ENCODE peak calls at places on chromosomes 4 and X, in ten cellular contexts. Y, L, E, J, B, T, C, R, A and W are unnamed samples.

GRCh38 chr4:124534133-124534532 is 178.4 kb downstream of the ANKRD50 start:
- DNase-seq in Y (no peak), L (no peak), E (no peak), J (no peak), B (no peak), T (no peak), C (no peak), R (no peak), A (no peak), W (no peak)

GRCh38 chrX:34873500-34874225 is 68.9 kb upstream of the FAM47B start:
- DNase-seq in Y (no peak), L (no peak), E (no peak), J (no peak), B (no peak), T (no peak), C (no peak), R (no peak), A (no peak), W (no peak)

GRCh38 chr4:31655328-31655727 is 935.2 kb downstream of the PCDH7 start:
- DNase-seq in Y (no peak), L (no peak), E (no peak), J (no peak), B (peak; percentile 25), T (no peak), C (no peak), R (no peak), A (no peak), W (no peak)

GRCh38 chr4:72076562-72076961 is 44.8 kb downstream of the NPFFR2 start:
- DNase-seq in Y (no peak), L (no peak), E (no peak), J (no peak), B (peak; percentile 0), T (no peak), C (peak; percentile 1), R (no peak), A (no peak), W (no peak)

GRCh38 chr4:172134536-172134935 is 321.3 kb downstream of the GALNTL6 start:
- DNase-seq in Y (no peak), L (no peak), E (no peak), J (no peak), B (no peak), T (no peak), C (no peak), R (no peak), A (no peak), W (no peak)

GRCh38 chrX:33434256-33435092 is 223.1 kb upstream of the DMD start:
- DNase-seq in Y (peak; percentile 57), L (peak; percentile 42), E (peak; percentile 46), J (no peak), B (peak; percentile 63), T (peak; percentile 73), C (peak; percentile 82), R (peak; percentile 10), A (no peak), W (peak; percentile 59)

GRCh38 chrX:10597871-10598270 is 22.5 kb downstream of the MID1 start:
- DNase-seq in Y (no peak), L (no peak), E (no peak), J (no peak), B (peak; percentile 55), T (peak; percentile 23), C (peak; percentile 19), R (no peak), A (no peak), W (no peak)

GRCh38 chrX:15576019-15576418 is 24.7 kb downstream of the ACE2 start:
- DNase-seq in Y (no peak), L (no peak), E (no peak), J (no peak), B (peak; percentile 24), T (no peak), C (no peak), R (no peak), A (no peak), W (no peak)

GRCh38 chrX:70592091-70592490 is 147.5 kb downstream of the DLG3 start:
- DNase-seq in Y (no peak), L (no peak), E (no peak), J (no peak), B (peak; percentile 3), T (no peak), C (no peak), R (no peak), A (no peak), W (no peak)

GRCh38 chrX:69469975-69470374 is 34.2 kb upstream of the NALF2 start:
- DNase-seq in Y (no peak), L (no peak), E (no peak), J (no peak), B (no peak), T (no peak), C (no peak), R (no peak), A (no peak), W (no peak)

GRCh38 chrX:120857240-120857639 is 18.4 kb downstream of the CT47B1 start:
- DNase-seq in Y (no peak), L (no peak), E (no peak), J (no peak), B (peak; percentile 9), T (peak; percentile 16), C (no peak), R (no peak), A (no peak), W (no peak)

DNA sequence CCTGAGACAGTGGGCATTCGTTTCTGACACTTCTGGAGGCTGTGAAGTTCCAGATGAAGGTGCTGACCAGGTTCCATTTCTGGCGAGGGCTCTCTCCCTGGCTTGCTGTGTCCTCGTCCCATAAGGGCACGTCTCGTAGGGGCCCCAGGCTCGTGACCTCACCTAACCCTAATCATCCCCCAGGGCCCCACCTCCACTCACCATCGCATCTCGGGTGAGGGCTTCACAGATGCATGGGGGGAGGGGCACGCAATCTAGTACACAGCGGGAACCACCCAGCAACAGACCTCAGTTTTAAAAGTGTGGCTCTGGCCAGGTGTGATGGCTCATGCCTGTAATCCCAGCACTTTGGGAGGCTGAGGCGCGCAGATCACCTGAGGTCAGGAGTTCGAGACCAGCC is 22.1 kb downstream of the PDE6B start:
- DNase-seq in Y (no peak), L (no peak), E (no peak), J (no peak), B (no peak), T (no peak), C (no peak), R (no peak), A (no peak), W (no peak)
- H3K9me3 ChIP-seq in Y (no peaks in the 10 kb centered on the region), L (no peaks in the 10 kb centered on the region), E (no peaks in the 10 kb centered on the region), J (no peaks in the 10 kb centered on the region), B (no peaks in the 10 kb centered on the region), T (no peaks in the 10 kb centered on the region), C (no peaks in the 10 kb centered on the region), R (no peaks in the 10 kb centered on the region), A (no peaks in the 10 kb centered on the region), W (no peaks in the 10 kb centered on the region)

DNA sequence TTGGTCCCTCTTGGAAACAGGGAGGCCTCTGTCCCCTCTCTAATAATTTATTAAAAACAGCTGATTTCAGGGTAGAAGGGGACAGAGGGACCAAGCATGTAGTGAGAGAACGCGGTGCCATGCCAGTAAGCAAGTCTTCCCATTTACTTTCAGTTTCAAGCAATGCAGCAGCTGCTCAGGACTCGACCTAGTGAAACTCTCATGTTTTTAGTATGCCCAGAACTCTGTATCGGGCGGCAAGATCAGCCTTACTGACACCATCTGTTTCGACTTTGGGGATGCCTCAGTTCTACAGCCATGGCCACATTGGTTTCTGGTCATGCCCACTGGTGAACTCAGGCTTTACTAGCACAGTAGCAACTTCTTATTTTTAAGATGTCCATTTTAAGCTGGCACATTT is 40.6 kb downstream of the ZNF81 start:
- DNase-seq in Y (no peak), L (no peak), E (no peak), J (no peak), B (no peak), T (no peak), C (no peak), R (no peak), A (no peak), W (no peak)
- H3K9me3 ChIP-seq in Y (no peaks in the 10 kb centered on the region), L (no peaks in the 10 kb centered on the region), E (no peaks in the 10 kb centered on the region), J (no peaks in the 10 kb centered on the region), B (peaks cover 4% of the 10 kb centered on the region), T (no peaks in the 10 kb centered on the region), C (no peaks in the 10 kb centered on the region), R (peaks cover 7% of the 10 kb centered on the region), A (peaks cover 9% of the 10 kb centered on the region), W (peaks cover 10% of the 10 kb centered on the region)

GRCh38 chr4:98193459-98194105 is 50.3 kb upstream of the STPG2 start:
- DNase-seq in Y (no peak), L (no peak), E (no peak), J (no peak), B (no peak), T (no peak), C (no peak), R (no peak), A (no peak), W (no peak)
- H3K9me3 ChIP-seq in Y (peaks cover 5% of the 10 kb centered on the region), L (peaks cover 17% of the 10 kb centered on the region), E (peaks cover 16% of the 10 kb centered on the region), J (peaks cover 10% of the 10 kb centered on the region), B (peaks cover 13% of the 10 kb centered on the region), T (peaks cover 9% of the 10 kb centered on the region), C (no peaks in the 10 kb centered on the region), R (peaks cover 5% of the 10 kb centered on the region), A (peaks cover 31% of the 10 kb centered on the region), W (peaks cover 2% of the 10 kb centered on the region)

DNA sequence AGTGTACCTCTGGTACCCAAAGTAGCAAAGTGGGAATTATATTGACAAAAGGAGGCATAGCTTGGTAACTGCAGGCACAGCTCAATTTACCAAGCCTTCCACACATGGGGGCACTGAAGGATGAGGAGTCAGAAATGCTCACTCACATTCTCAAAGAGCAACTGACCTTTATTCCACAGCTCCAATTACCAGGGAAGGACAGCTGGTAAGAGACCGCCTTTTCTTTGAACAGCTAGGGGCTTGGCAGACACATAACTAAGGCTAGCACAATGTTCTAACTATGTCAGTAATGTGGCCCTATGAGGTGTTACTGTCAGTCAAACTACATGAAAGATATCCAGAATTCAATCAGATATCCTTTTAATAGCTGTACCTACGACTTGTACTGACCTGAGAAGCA is 20.5 kb upstream of the STS start:
- DNase-seq in Y (peak; percentile 4), L (no peak), E (no peak), J (no peak), B (no peak), T (no peak), C (peak; percentile 20), R (no peak), A (no peak), W (no peak)
- H3K9me3 ChIP-seq in Y (no peaks in the 10 kb centered on the region), L (no peaks in the 10 kb centered on the region), E (no peaks in the 10 kb centered on the region), J (no peaks in the 10 kb centered on the region), B (no peaks in the 10 kb centered on the region), T (no peaks in the 10 kb centered on the region), C (no peaks in the 10 kb centered on the region), R (no peaks in the 10 kb centered on the region), A (no peaks in the 10 kb centered on the region), W (no peaks in the 10 kb centered on the region)